ENCODE peak calls at places on chromosome 5, in eight cellular contexts. One of them, this sample, is unnamed.

GRCh38 chr5:177117441-177118045 is 16.0 kb upstream of the NSD1 start:
- DNase-seq in DMS153: no peak
- DNase-seq in fibroblast of gingiva: no peak
- DNase-seq in activated T-cell treated with anti-CD3 and anti-CD28 coated beads, Interleukin-2, amount 50 U/mL, for 48 hours: no peak
- DNase-seq in iPS-NIHi11: no peak
- DNase-seq in NCI-H1092 treated with DMSO at 0.1 percent for 48 hours: no peak
- DNase-seq in activated naive CD8-positive, alpha-beta T cell treated with anti-CD3 and anti-CD28 coated beads, Interleukin-2, amount 50 U/mL, for 24 hours: no peak
- DNase-seq in stomach: no peak
- DNase-seq in this sample: no peak

GRCh38 chr5:141680751-141681201 is 1.3 kb downstream of the ARAP3 start:
- DNase-seq in DMS153: peak
- DNase-seq in fibroblast of gingiva: no peak
- DNase-seq in activated T-cell treated with anti-CD3 and anti-CD28 coated beads, Interleukin-2, amount 50 U/mL, for 48 hours: no peak
- DNase-seq in iPS-NIHi11: peak
- DNase-seq in NCI-H1092 treated with DMSO at 0.1 percent for 48 hours: no peak
- DNase-seq in activated naive CD8-positive, alpha-beta T cell treated with anti-CD3 and anti-CD28 coated beads, Interleukin-2, amount 50 U/mL, for 24 hours: no peak
- DNase-seq in stomach: no peak
- DNase-seq in this sample: no peak

GRCh38 chr5:172492097-172492840 is 37.9 kb upstream of the SH3PXD2B start:
- DNase-seq in DMS153: no peak
- DNase-seq in fibroblast of gingiva: no peak
- DNase-seq in activated T-cell treated with anti-CD3 and anti-CD28 coated beads, Interleukin-2, amount 50 U/mL, for 48 hours: no peak
- DNase-seq in iPS-NIHi11: no peak
- DNase-seq in NCI-H1092 treated with DMSO at 0.1 percent for 48 hours: no peak
- DNase-seq in activated naive CD8-positive, alpha-beta T cell treated with anti-CD3 and anti-CD28 coated beads, Interleukin-2, amount 50 U/mL, for 24 hours: no peak
- DNase-seq in stomach: no peak
- DNase-seq in this sample: no peak

GRCh38 chr5:179908528-179908927 is 831 bp upstream of the TBC1D9B start:
- DNase-seq in DMS153: no peak
- DNase-seq in fibroblast of gingiva: no peak
- DNase-seq in activated T-cell treated with anti-CD3 and anti-CD28 coated beads, Interleukin-2, amount 50 U/mL, for 48 hours: peak
- DNase-seq in iPS-NIHi11: peak
- DNase-seq in NCI-H1092 treated with DMSO at 0.1 percent for 48 hours: no peak
- DNase-seq in activated naive CD8-positive, alpha-beta T cell treated with anti-CD3 and anti-CD28 coated beads, Interleukin-2, amount 50 U/mL, for 24 hours: no peak
- DNase-seq in stomach: no peak
- DNase-seq in this sample: no peak

GRCh38 chr5:143143973-143144372 is 259.5 kb downstream of the NR3C1 start:
- DNase-seq in DMS153: no peak
- DNase-seq in fibroblast of gingiva: no peak
- DNase-seq in activated T-cell treated with anti-CD3 and anti-CD28 coated beads, Interleukin-2, amount 50 U/mL, for 48 hours: no peak
- DNase-seq in iPS-NIHi11: no peak
- DNase-seq in NCI-H1092 treated with DMSO at 0.1 percent for 48 hours: no peak
- DNase-seq in activated naive CD8-positive, alpha-beta T cell treated with anti-CD3 and anti-CD28 coated beads, Interleukin-2, amount 50 U/mL, for 24 hours: no peak
- DNase-seq in stomach: no peak
- DNase-seq in this sample: no peak

GRCh38 chr5:124932791-124933600 is 186.6 kb upstream of the ZNF608 start:
- DNase-seq in DMS153: no peak
- DNase-seq in fibroblast of gingiva: peak
- DNase-seq in activated T-cell treated with anti-CD3 and anti-CD28 coated beads, Interleukin-2, amount 50 U/mL, for 48 hours: no peak
- DNase-seq in iPS-NIHi11: no peak
- DNase-seq in NCI-H1092 treated with DMSO at 0.1 percent for 48 hours: no peak
- DNase-seq in activated naive CD8-positive, alpha-beta T cell treated with anti-CD3 and anti-CD28 coated beads, Interleukin-2, amount 50 U/mL, for 24 hours: no peak
- DNase-seq in stomach: peak
- DNase-seq in this sample: no peak

GRCh38 chr5:39138892-39139291 is 64.7 kb upstream of the RICTOR start:
- DNase-seq in DMS153: no peak
- DNase-seq in fibroblast of gingiva: peak
- DNase-seq in activated T-cell treated with anti-CD3 and anti-CD28 coated beads, Interleukin-2, amount 50 U/mL, for 48 hours: no peak
- DNase-seq in iPS-NIHi11: no peak
- DNase-seq in NCI-H1092 treated with DMSO at 0.1 percent for 48 hours: no peak
- DNase-seq in activated naive CD8-positive, alpha-beta T cell treated with anti-CD3 and anti-CD28 coated beads, Interleukin-2, amount 50 U/mL, for 24 hours: no peak
- DNase-seq in stomach: no peak
- DNase-seq in this sample: no peak

GRCh38 chr5:52868417-52868816 is 80.7 kb downstream of the ITGA1 start:
- DNase-seq in DMS153: no peak
- DNase-seq in fibroblast of gingiva: no peak
- DNase-seq in activated T-cell treated with anti-CD3 and anti-CD28 coated beads, Interleukin-2, amount 50 U/mL, for 48 hours: no peak
- DNase-seq in iPS-NIHi11: no peak
- DNase-seq in NCI-H1092 treated with DMSO at 0.1 percent for 48 hours: no peak
- DNase-seq in activated naive CD8-positive, alpha-beta T cell treated with anti-CD3 and anti-CD28 coated beads, Interleukin-2, amount 50 U/mL, for 24 hours: no peak
- DNase-seq in stomach: no peak
- DNase-seq in this sample: no peak

GRCh38 chr5:123455640-123456039 is 32.4 kb upstream of the CEP120 start:
- DNase-seq in DMS153: no peak
- DNase-seq in fibroblast of gingiva: no peak
- DNase-seq in activated T-cell treated with anti-CD3 and anti-CD28 coated beads, Interleukin-2, amount 50 U/mL, for 48 hours: no peak
- DNase-seq in iPS-NIHi11: no peak
- DNase-seq in NCI-H1092 treated with DMSO at 0.1 percent for 48 hours: no peak
- DNase-seq in activated naive CD8-positive, alpha-beta T cell treated with anti-CD3 and anti-CD28 coated beads, Interleukin-2, amount 50 U/mL, for 24 hours: no peak
- DNase-seq in stomach: no peak
- DNase-seq in this sample: no peak

GRCh38 chr5:140806834-140807775 is at the start of gene PCDHA4:
- DNase-seq in DMS153: no peak
- DNase-seq in fibroblast of gingiva: no peak
- DNase-seq in activated T-cell treated with anti-CD3 and anti-CD28 coated beads, Interleukin-2, amount 50 U/mL, for 48 hours: peak
- DNase-seq in iPS-NIHi11: peak
- DNase-seq in NCI-H1092 treated with DMSO at 0.1 percent for 48 hours: peak
- DNase-seq in activated naive CD8-positive, alpha-beta T cell treated with anti-CD3 and anti-CD28 coated beads, Interleukin-2, amount 50 U/mL, for 24 hours: peak
- DNase-seq in stomach: no peak
- DNase-seq in this sample: peak

GRCh38 chr5:124661317-124662141 is 84.9 kb downstream of the ZNF608 start:
- DNase-seq in DMS153: peak
- DNase-seq in fibroblast of gingiva: peak
- DNase-seq in activated T-cell treated with anti-CD3 and anti-CD28 coated beads, Interleukin-2, amount 50 U/mL, for 48 hours: no peak
- DNase-seq in iPS-NIHi11: no peak
- DNase-seq in NCI-H1092 treated with DMSO at 0.1 percent for 48 hours: peak
- DNase-seq in activated naive CD8-positive, alpha-beta T cell treated with anti-CD3 and anti-CD28 coated beads, Interleukin-2, amount 50 U/mL, for 24 hours: no peak
- DNase-seq in stomach: peak
- DNase-seq in this sample: peak